ENCODE peak calls at places on chromosomes 7 and 10, in six cellular contexts. One of them, this sample, is unnamed.

GRCh38 chr7:155702616-155703015 is 58.2 kb downstream of the RBM33 start:
- DNase-seq in posterior cingulate gyrus: no peak
- DNase-seq in left ventricle myocardium inferior: no peak
- DNase-seq in midbrain: no peak
- DNase-seq in cardiac muscle cell: no peak
- DNase-seq in GM12891: no peak
- DNase-seq in this sample: no peak

GRCh38 chr7:29194206-29194593 is 375 bp upstream of the CHN2 start:
- DNase-seq in left ventricle myocardium inferior: peak; percentile 15
- DNase-seq in posterior cingulate gyrus: no peak
- DNase-seq in cardiac muscle cell: peak; percentile 11
- DNase-seq in midbrain: no peak
- DNase-seq in GM12891: no peak
- DNase-seq in this sample: no peak

GRCh38 chr10:88386204-88386877 is 196.8 kb downstream of the RNLS start:
- DNase-seq in left ventricle myocardium inferior: no peak
- DNase-seq in midbrain: no peak
- DNase-seq in cardiac muscle cell: peak; percentile 54
- DNase-seq in GM12891: no peak
- DNase-seq in posterior cingulate gyrus: no peak
- DNase-seq in this sample: no peak

GRCh38 chr7:131010714-131011436 is 276.9 kb upstream of the KLF14 start:
- DNase-seq in GM12891: no peak
- DNase-seq in midbrain: no peak
- DNase-seq in left ventricle myocardium inferior: no peak
- DNase-seq in posterior cingulate gyrus: no peak
- DNase-seq in cardiac muscle cell: peak; percentile 72
- DNase-seq in this sample: no peak

GRCh38 chr10:101952196-101952595 is 103.8 kb downstream of the ARMH3 start:
- DNase-seq in midbrain: no peak
- DNase-seq in GM12891: no peak
- DNase-seq in posterior cingulate gyrus: no peak
- DNase-seq in cardiac muscle cell: no peak
- DNase-seq in left ventricle myocardium inferior: no peak
- DNase-seq in this sample: no peak

GRCh38 chr10:124151466-124152095 is 58.2 kb upstream of the CHST15 start:
- DNase-seq in left ventricle myocardium inferior: no peak
- DNase-seq in cardiac muscle cell: no peak
- DNase-seq in midbrain: no peak
- DNase-seq in posterior cingulate gyrus: no peak
- DNase-seq in GM12891: no peak
- DNase-seq in this sample: no peak

GRCh38 chr7:36749282-36749960 is 25.1 kb upstream of the AOAH start:
- DNase-seq in left ventricle myocardium inferior: no peak
- DNase-seq in posterior cingulate gyrus: no peak
- DNase-seq in GM12891: no peak
- DNase-seq in cardiac muscle cell: peak; percentile 86
- DNase-seq in midbrain: no peak
- DNase-seq in this sample: no peak

GRCh38 chr10:130993612-130994011 is 317.9 kb downstream of the TCERG1L start:
- DNase-seq in posterior cingulate gyrus: no peak
- DNase-seq in midbrain: no peak
- DNase-seq in left ventricle myocardium inferior: no peak
- DNase-seq in cardiac muscle cell: no peak
- DNase-seq in GM12891: no peak
- DNase-seq in this sample: no peak

GRCh38 chr10:89659185-89660131 is 14.4 kb upstream of the PANK1 start:
- DNase-seq in GM12891: no peak
- DNase-seq in left ventricle myocardium inferior: no peak
- DNase-seq in posterior cingulate gyrus: no peak
- DNase-seq in cardiac muscle cell: peak; percentile 54
- DNase-seq in midbrain: no peak
- DNase-seq in this sample: no peak

GRCh38 chr7:137592232-137592896 is 248.8 kb upstream of the PTN start:
- DNase-seq in GM12891: peak; percentile 16
- DNase-seq in midbrain: peak; percentile 78
- DNase-seq in cardiac muscle cell: peak; percentile 88
- DNase-seq in posterior cingulate gyrus: peak; percentile 95
- DNase-seq in left ventricle myocardium inferior: peak; percentile 36
- DNase-seq in this sample: no peak

GRCh38 chr7:25295404-25295803 is 67.1 kb upstream of the NPVF start:
- DNase-seq in left ventricle myocardium inferior: no peak
- DNase-seq in cardiac muscle cell: no peak
- DNase-seq in GM12891: no peak
- DNase-seq in posterior cingulate gyrus: no peak
- DNase-seq in midbrain: no peak
- DNase-seq in this sample: no peak

GRCh38 chr10:92848441-92849233 is at the start of gene EXOC6:
- DNase-seq in posterior cingulate gyrus: peak; percentile 96
- DNase-seq in GM12891: peak; percentile 77
- DNase-seq in cardiac muscle cell: peak; percentile 84
- DNase-seq in midbrain: peak; percentile 82
- DNase-seq in left ventricle myocardium inferior: peak; percentile 84
- DNase-seq in this sample: peak; percentile 52

GRCh38 chr10:64365663-64366062 is 844.5 kb downstream of the REEP3 start:
- DNase-seq in left ventricle myocardium inferior: no peak
- DNase-seq in cardiac muscle cell: no peak
- DNase-seq in GM12891: no peak
- DNase-seq in midbrain: no peak
- DNase-seq in posterior cingulate gyrus: no peak
- DNase-seq in this sample: no peak

GRCh38 chr7:98956937-98957336 is 78.6 kb downstream of the TRRAP start:
- DNase-seq in posterior cingulate gyrus: peak; percentile 86
- DNase-seq in left ventricle myocardium inferior: peak; percentile 41
- DNase-seq in midbrain: no peak
- DNase-seq in GM12891: no peak
- DNase-seq in cardiac muscle cell: no peak
- DNase-seq in this sample: peak; percentile 2

GRCh38 chr10:110513949-110514348 is 16.2 kb downstream of the DUSP5 start:
- DNase-seq in GM12891: no peak
- DNase-seq in left ventricle myocardium inferior: no peak
- DNase-seq in posterior cingulate gyrus: no peak
- DNase-seq in cardiac muscle cell: no peak
- DNase-seq in midbrain: no peak
- DNase-seq in this sample: no peak

This sample was measured in hypothalamus.